ENCODE peak calls at places on chromosomes 11 and 22, in nine cellular contexts. W is tibial artery; R is body of pancreas; P is cardiac muscle cell; Q is esophagus squamous epithelium; V is prostate gland; M is effector memory CD4-positive, alpha-beta T cell; I is OCI-LY7; S is heart left ventricle. B is an unnamed sample. For H3K4me1 and H3K9me3, the result is how much of the 10 kb centered on the place peaks cover.

GRCh38 chr11:12818333-12819015 is 144.3 kb downstream of the TEAD1 start:
- DNase-seq in P (peak), R (no peak), I (no peak), W (no peak), V (no peak), S (peak), Q (no peak), M (no peak), B (no peak)

GRCh38 chr11:64571410-64572091 is 19.5 kb upstream of the SLC22A12 start:
- DNase-seq in V (peak), M (no peak), R (no peak), P (peak), W (no peak), S (peak), I (no peak), Q (no peak), B (no peak)

GRCh38 chr11:94665116-94665659 is 98.0 kb downstream of the PIWIL4 start:
- DNase-seq in R (no peak), P (no peak), I (no peak), Q (no peak), S (no peak), V (no peak), W (no peak), M (no peak), B (no peak)

GRCh38 chr11:82174610-82175009 is 559.1 kb downstream of the FAM181B start:
- DNase-seq in R (no peak), S (no peak), I (no peak), W (no peak), Q (no peak), V (no peak), M (no peak), P (no peak), B (no peak)

GRCh38 chr22:29079218-29079901 is 6.5 kb downstream of the KREMEN1 start:
- DNase-seq in I (no peak), R (no peak), W (no peak), M (no peak), P (no peak), S (no peak), Q (no peak), V (peak), B (no peak)

GRCh38 chr11:33897761-33898403 is 6.0 kb upstream of the LMO2 start:
- DNase-seq in R (no peak), W (no peak), V (peak), P (no peak), S (no peak), I (no peak), M (no peak), Q (no peak), B (no peak)

GRCh38 chr11:116976941-116977570 is 121.2 kb downstream of the SIK3 start:
- DNase-seq in W (no peak), I (no peak), R (no peak), V (no peak), Q (no peak), P (peak), M (no peak), S (no peak), B (no peak)

GRCh38 chr11:9448576-9449352 is 12.0 kb upstream of the ZNF143 start:
- DNase-seq in V (no peak), W (no peak), M (no peak), P (no peak), R (no peak), Q (no peak), I (no peak), S (no peak), B (no peak)

GRCh38 chr11:34395916-34396555 is 38.2 kb upstream of the ABTB2 start:
- DNase-seq in S (no peak), W (no peak), M (no peak), V (peak), R (no peak), I (no peak), Q (no peak), P (no peak), B (no peak)

GRCh38 chr11:92180664-92181251 is 43.9 kb upstream of the FAT3 start:
- DNase-seq in R (no peak), Q (no peak), P (peak), M (no peak), I (no peak), W (no peak), S (no peak), V (no peak), B (no peak)

GRCh38 chr11:13207665-13208594 is 69.7 kb upstream of the BMAL1 start:
- DNase-seq in M (no peak), W (peak), P (peak), R (peak), I (no peak), S (no peak), Q (no peak), V (no peak), B (no peak)

GRCh38 chr11:3135491-3136440 is 29.3 kb downstream of the OSBPL5 start:
- DNase-seq in R (no peak), P (no peak), I (no peak), S (peak), M (no peak), V (no peak), W (no peak), Q (no peak), B (peak)

GRCh38 chr22:35727436-35727835 is 9.8 kb downstream of the APOL5 start:
- DNase-seq in I (no peak), M (no peak), R (no peak), W (no peak), P (peak), S (no peak), V (no peak), Q (no peak), B (peak)

GRCh38 chr11:128708660-128709059 is 14.8 kb downstream of the FLI1 start:
- DNase-seq in S (no peak), I (no peak), Q (no peak), M (no peak), V (no peak), P (no peak), R (no peak), W (no peak), B (no peak)

GRCh38 chr11:62428871-62429601 is 10.2 kb downstream of the SCGB1A1 start:
- DNase-seq in S (no peak), W (no peak), M (no peak), I (no peak), Q (no peak), R (no peak), P (no peak), V (no peak), B (no peak)

GRCh38 chr11:15993360-15993759 is 363.0 kb downstream of the SOX6 start:
- DNase-seq in P (no peak), R (no peak), M (no peak), I (no peak), Q (no peak), V (no peak), W (no peak), S (no peak), B (no peak)

GRCh38 chr11:31805629-31806185 is 5.4 kb downstream of the PAX6 start:
- DNase-seq in S (no peak), Q (no peak), W (no peak), R (no peak), M (no peak), P (no peak), I (no peak), V (no peak), B (no peak)

GRCh38 chr11:14179126-14179820 is 179.7 kb downstream of the RRAS2 start:
- DNase-seq in R (peak), M (no peak), P (peak), Q (no peak), I (no peak), V (no peak), S (no peak), W (no peak), B (no peak)

GRCh38 chr11:75625970-75626691 is 42.7 kb downstream of the MAP6 start:
- DNase-seq in Q (no peak), W (no peak), P (peak), I (no peak), V (no peak), M (no peak), R (no peak), S (no peak), B (no peak)

DNA sequence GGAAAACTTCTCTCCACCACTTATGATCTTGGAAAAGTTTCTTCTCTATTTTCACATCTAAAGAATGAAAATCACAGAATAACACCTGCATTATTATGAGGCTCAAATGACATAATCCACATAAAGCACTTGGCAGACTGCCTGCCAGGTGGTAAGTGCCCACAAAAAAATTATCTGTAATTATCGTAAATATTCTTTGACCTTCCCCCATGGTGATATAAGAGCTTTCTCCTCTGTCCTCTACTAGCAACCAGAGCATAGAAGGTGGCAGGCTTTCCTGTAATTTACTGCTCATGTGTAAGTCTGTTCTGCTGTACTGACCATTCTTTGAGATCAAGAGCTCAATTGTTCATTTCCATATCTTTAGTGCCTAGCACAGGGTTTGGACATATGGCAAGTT is 51.7 kb upstream of the EED start:
- DNase-seq in R (no peak), V (no peak), S (no peak), I (peak), W (no peak), M (no peak), Q (no peak), P (no peak), B (no peak)
- H3K4me1 ChIP-seq in R (under half), V (under half), S (under half), I (under half), W (under half), M (under half), Q (under half), P (under half), B (under half)

DNA sequence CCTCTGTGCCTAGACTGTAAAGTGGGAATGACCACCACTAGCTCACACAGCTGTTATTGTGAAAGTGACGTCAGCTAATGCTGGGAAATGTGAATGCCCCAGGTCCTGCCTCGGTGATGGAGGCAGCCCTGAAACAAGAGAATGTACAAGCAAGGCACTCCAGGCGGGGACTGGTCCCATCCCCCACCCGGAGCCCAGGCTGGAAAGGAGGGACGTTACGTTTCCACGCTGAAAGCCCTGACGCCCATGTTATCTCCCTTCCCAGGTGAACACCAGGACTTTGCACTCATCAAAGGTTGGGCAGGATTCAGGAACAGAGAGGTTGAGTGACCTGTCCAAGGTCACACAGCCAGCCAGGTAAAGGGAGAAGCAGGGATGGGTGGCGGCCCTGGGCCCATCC is 784 bp downstream of the SULT4A1 start:
- DNase-seq in R (no peak), W (no peak), Q (no peak), I (no peak), M (no peak), P (peak), S (no peak), V (no peak), B (no peak)
- H3K4me3 ChIP-seq in R (no peak), W (no peak), Q (no peak), I (no peak), M (no peak), P (peak), S (no peak), V (no peak), B (no peak)

GRCh38 chr22:48489551-48490512 is 1337.8 kb downstream of the BRD1 start:
- DNase-seq in P (peak), S (no peak), M (no peak), I (no peak), Q (no peak), W (no peak), V (no peak), R (no peak), B (no peak)

GRCh38 chr22:48488149-48488551 is 1339.5 kb downstream of the BRD1 start:
- DNase-seq in S (no peak), V (no peak), W (no peak), M (no peak), Q (no peak), P (no peak), R (no peak), I (peak), B (no peak)

GRCh38 chr22:48490513-48491411 is 1336.9 kb downstream of the BRD1 start:
- DNase-seq in W (no peak), P (no peak), V (no peak), Q (no peak), I (no peak), S (no peak), M (no peak), R (no peak), B (no peak)

GRCh38 chr22:48486163-48486957 is 1341.3 kb downstream of the BRD1 start:
- DNase-seq in W (no peak), V (no peak), P (no peak), Q (no peak), R (no peak), M (no peak), I (no peak), S (no peak), B (no peak)

GRCh38 chr22:48488611-48489456 is 1338.8 kb downstream of the BRD1 start:
- DNase-seq in Q (no peak), M (no peak), P (no peak), W (no peak), I (no peak), V (no peak), S (no peak), R (no peak), B (no peak)
- H3K9me3 ChIP-seq in Q (under half), M (under half), P (under half), W (under half), I (under half), V (under half), S (under half), R (under half), B (under half)

GRCh38 chr22:22982616-22983015 is 87.7 kb upstream of the GNAZ start:
- DNase-seq in M (no peak), R (no peak), Q (no peak), V (no peak), I (no peak), W (no peak), S (no peak), P (no peak), B (no peak)
- H3K4me1 ChIP-seq in M (under half), R (under half), Q (under half), V (under half), I (under half), W (under half), S (under half), P (under half), B (under half)

DNA sequence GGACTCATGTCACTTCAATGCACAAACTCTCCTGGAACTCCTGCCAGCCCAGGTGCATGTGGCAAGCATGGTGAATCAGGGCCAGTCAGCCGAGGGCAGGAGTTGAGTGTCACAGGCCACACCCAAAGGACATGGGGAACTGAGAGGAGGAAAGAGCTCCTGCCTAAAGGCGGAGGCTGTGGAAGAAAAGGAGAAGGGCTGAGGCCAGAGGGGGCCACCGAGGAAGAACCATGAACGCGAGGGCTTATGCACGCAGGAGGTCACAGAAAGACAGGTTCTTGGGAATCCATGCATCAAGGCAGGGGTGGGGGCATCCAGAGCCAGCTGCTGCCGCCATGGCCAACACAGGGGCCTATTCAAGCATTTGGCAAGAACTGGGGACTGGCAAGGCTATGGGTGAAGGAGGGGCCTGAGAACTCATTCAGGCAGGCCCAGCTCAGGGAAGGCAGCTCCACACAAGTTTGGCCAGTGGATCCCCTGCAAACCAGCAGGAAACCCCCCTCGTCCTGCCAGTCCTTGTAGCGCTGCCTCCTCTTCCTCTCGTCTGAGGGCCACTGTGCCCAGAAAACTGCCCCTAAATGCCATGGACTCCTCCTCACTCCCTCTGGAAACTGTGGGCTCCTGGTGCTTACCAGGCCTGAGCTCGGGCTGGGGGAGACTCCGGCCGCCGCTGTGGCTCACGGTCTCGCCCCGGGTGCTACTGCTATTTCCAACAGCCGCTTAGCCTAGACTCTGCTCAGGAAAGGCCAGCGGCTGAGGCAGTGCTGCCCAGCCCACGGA is 15.4 kb downstream of the PPM1F start:
- DNase-seq in R (peak), S (peak), I (no peak), V (no peak), Q (no peak), W (peak), M (no peak), P (no peak), B (peak)
- H3K4me3 ChIP-seq in R (no peak), S (peak), I (no peak), V (peak), Q (no peak), W (peak), M (no peak), P (no peak), B (peak)

GRCh38 chr22:49979587-49980264 is 19.2 kb downstream of the PIM3 start:
- DNase-seq in S (peak), P (peak), I (peak), R (no peak), Q (no peak), M (no peak), V (no peak), W (peak), B (peak)
- H3K9me3 ChIP-seq in S (under half), P (under half), I (under half), R (under half), Q (under half), M (under half), V (under half), W (under half), B (under half)

GRCh38 chr22:49823289-49824045 is 4.2 kb downstream of the BRD1 start:
- DNase-seq in S (no peak), W (no peak), M (no peak), I (no peak), P (no peak), Q (no peak), R (no peak), V (no peak), B (no peak)
- H3K4me1 ChIP-seq in S (under half), W (under half), M (under half), I (under half), P (under half), Q (under half), R (half or more), V (under half), B (under half)

B was measured in psoas muscle.